ENCODE peak calls at places on chromosomes 13 and 19, in eight cellular contexts. I, G, L, W, J, H, S and X are unnamed samples. For H3K27me3, the result is how much of the 10 kb centered on the place peaks cover.

GRCh38 chr19:13963603-13964105 is 11.3 kb downstream of the DCAF15 start:
- DNase-seq in I (no peak), G (no peak), L (no peak), W (no peak), J (no peak), H (no peak), S (no peak), X (no peak)

GRCh38 chr13:22061371-22061805 is 390.5 kb downstream of the FGF9 start:
- DNase-seq in I (no peak), G (no peak), L (no peak), W (no peak), J (no peak), H (peak), S (no peak), X (peak)

GRCh38 chr19:20664917-20665781 is 3.8 kb upstream of the ZNF626 start:
- DNase-seq in I (no peak), G (no peak), L (peak), W (peak), J (peak), H (no peak), S (no peak), X (peak)

GRCh38 chr19:6802336-6803035 is 30.0 kb downstream of the VAV1 start:
- DNase-seq in I (peak), G (peak), L (peak), W (peak), J (peak), H (no peak), S (no peak), X (peak)

GRCh38 chr13:43009506-43009905 is 13.9 kb upstream of the DNAJC15 start:
- DNase-seq in I (no peak), G (no peak), L (no peak), W (no peak), J (no peak), H (no peak), S (no peak), X (no peak)

GRCh38 chr13:104057851-104058250 is 991.6 kb upstream of the SLC10A2 start:
- DNase-seq in I (no peak), G (no peak), L (no peak), W (no peak), J (no peak), H (no peak), S (no peak), X (no peak)

GRCh38 chr13:99419591-99420243 is 81.6 kb upstream of the TM9SF2 start:
- DNase-seq in I (peak), G (peak), L (no peak), W (no peak), J (no peak), H (no peak), S (no peak), X (no peak)

GRCh38 chr19:12425501-12426274 is 15.1 kb downstream of the ZNF443 start:
- DNase-seq in I (no peak), G (no peak), L (no peak), W (no peak), J (no peak), H (no peak), S (no peak), X (no peak)

GRCh38 chr19:47228168-47228936 is 2.6 kb downstream of the BBC3 start:
- DNase-seq in I (peak), G (no peak), L (peak), W (peak), J (peak), H (peak), S (peak), X (peak)

GRCh38 chr19:42274065-42274682 is 5.1 kb downstream of the CIC start:
- DNase-seq in I (no peak), G (no peak), L (peak), W (no peak), J (no peak), H (no peak), S (no peak), X (no peak)

GRCh38 chr19:10544242-10544752 is 593 bp downstream of the ATG4D start:
- DNase-seq in I (peak), G (no peak), L (no peak), W (peak), J (peak), H (peak), S (peak), X (peak)

GRCh38 chr19:50330365-50331078 is 1.3 kb upstream of the KCNC3 start:
- DNase-seq in I (peak), G (no peak), L (peak), W (peak), J (peak), H (peak), S (peak), X (peak)

GRCh38 chr19:36771275-36772231 is 1.1 kb downstream of the ZNF850 start:
- DNase-seq in I (peak), G (no peak), L (peak), W (peak), J (peak), H (peak), S (peak), X (peak)

GRCh38 chr13:25980255-25980654 is 71.6 kb downstream of the SHISA2 start:
- DNase-seq in I (no peak), G (no peak), L (no peak), W (no peak), J (no peak), H (peak), S (peak), X (peak)

GRCh38 chr13:73059460-73060250 is 850 bp downstream of the KLF5 start:
- DNase-seq in I (peak), G (no peak), L (peak), W (peak), J (peak), H (peak), S (peak), X (peak)

GRCh38 chr19:9407827-9408226 is 27.5 kb downstream of the ZNF266 start:
- DNase-seq in I (no peak), G (no peak), L (no peak), W (no peak), J (no peak), H (no peak), S (no peak), X (no peak)

GRCh38 chr19:7351861-7352260 is 3.1 kb downstream of the ARHGEF18 start:
- DNase-seq in I (no peak), G (no peak), L (no peak), W (no peak), J (no peak), H (no peak), S (no peak), X (no peak)

GRCh38 chr13:23922005-23922932 is 25.0 kb upstream of the C1QTNF9B start:
- DNase-seq in I (no peak), G (no peak), L (no peak), W (no peak), J (no peak), H (no peak), S (no peak), X (no peak)

GRCh38 chr13:35347679-35348205 is 128.7 kb downstream of the MAB21L1 start:
- DNase-seq in I (no peak), G (no peak), L (no peak), W (no peak), J (no peak), H (no peak), S (peak), X (no peak)

GRCh38 chr13:51906581-51906980 is 44.8 kb downstream of the CCDC70 start:
- DNase-seq in I (peak), G (peak), L (no peak), W (peak), J (peak), H (no peak), S (peak), X (no peak)

GRCh38 chr19:35425682-35426081 is 22.4 kb upstream of the FFAR2 start:
- DNase-seq in I (no peak), G (no peak), L (no peak), W (no peak), J (no peak), H (no peak), S (no peak), X (no peak)

GRCh38 chr13:99398916-99399622 is 91.9 kb upstream of the GPR183 start:
- DNase-seq in I (no peak), G (no peak), L (no peak), W (no peak), J (no peak), H (no peak), S (no peak), X (no peak)

GRCh38 chr13:114230575-114230974 is 4.1 kb upstream of the CDC16 start:
- DNase-seq in I (no peak), G (no peak), L (no peak), W (no peak), J (no peak), H (no peak), S (no peak), X (peak)

GRCh38 chr13:46143239-46143701 is 38.4 kb upstream of the CPB2 start:
- DNase-seq in I (peak), G (no peak), L (no peak), W (no peak), J (no peak), H (peak), S (no peak), X (no peak)

GRCh38 chr13:94233401-94233800 is 246.1 kb downstream of the DCT start:
- DNase-seq in I (no peak), G (no peak), L (no peak), W (no peak), J (peak), H (no peak), S (peak), X (no peak)

GRCh38 chr19:39765091-39766076 is 13.3 kb upstream of the LEUTX start:
- DNase-seq in I (no peak), G (no peak), L (no peak), W (peak), J (no peak), H (peak), S (peak), X (peak)

GRCh38 chr13:63578796-63579195 is 2163.1 kb upstream of the PCDH20 start:
- DNase-seq in I (no peak), G (no peak), L (no peak), W (no peak), J (no peak), H (no peak), S (no peak), X (no peak)

GRCh38 chr13:113558461-113558860 is 26.1 kb upstream of the TFDP1 start:
- DNase-seq in I (no peak), G (peak), L (no peak), W (no peak), J (no peak), H (no peak), S (no peak), X (no peak)

GRCh38 chr19:43767316-43767715 is 12.6 kb upstream of the SMG9 start:
- DNase-seq in I (no peak), G (no peak), L (no peak), W (no peak), J (no peak), H (no peak), S (no peak), X (no peak)

GRCh38 chr19:43766755-43767043 is 11.9 kb upstream of the SMG9 start:
- DNase-seq in I (no peak), G (no peak), L (no peak), W (no peak), J (no peak), H (no peak), S (no peak), X (no peak)

GRCh38 chr19:43768273-43769050 is 12.3 kb downstream of the KCNN4 start:
- DNase-seq in I (no peak), G (no peak), L (no peak), W (no peak), J (peak), H (peak), S (no peak), X (no peak)

GRCh38 chr19:43769256-43769655 is 11.5 kb downstream of the KCNN4 start:
- DNase-seq in I (no peak), G (no peak), L (no peak), W (no peak), J (no peak), H (no peak), S (no peak), X (no peak)

DNA sequence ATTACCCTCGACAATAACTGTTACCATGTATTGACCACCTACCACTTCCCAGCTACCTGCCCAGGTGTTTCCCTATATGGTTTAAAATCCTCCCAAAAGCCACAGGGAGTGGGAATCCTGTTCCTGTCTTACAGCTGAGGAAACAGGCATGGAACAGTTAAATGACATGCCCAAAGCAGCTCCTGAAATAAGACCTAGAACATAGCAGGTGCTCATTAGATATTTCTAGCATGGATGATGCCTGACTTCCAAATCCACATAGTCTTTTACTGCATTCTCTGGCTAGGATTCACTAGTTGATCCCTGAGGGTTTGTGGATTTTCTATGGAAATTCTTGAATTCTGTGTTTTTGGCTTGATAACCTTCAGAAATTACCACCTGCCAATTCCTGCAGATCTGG is 13.0 kb downstream of the KCNN4 start:
- DNase-seq in I (no peak), G (no peak), L (no peak), W (no peak), J (no peak), H (no peak), S (no peak), X (no peak)
- H3K27me3 ChIP-seq in I (under half), G (under half), L (under half), W (under half), J (under half), H (under half), S (under half), X (under half)

GRCh38 chr19:30445385-30445784 is 73.2 kb downstream of the ZNF536 start:
- DNase-seq in I (no peak), G (no peak), L (peak), W (no peak), J (no peak), H (no peak), S (no peak), X (peak)

GRCh38 chr19:30444253-30444671 is 72.1 kb downstream of the ZNF536 start:
- DNase-seq in I (no peak), G (no peak), L (peak), W (no peak), J (no peak), H (no peak), S (no peak), X (peak)

GRCh38 chr19:30444686-30445232 is 72.6 kb downstream of the ZNF536 start:
- DNase-seq in I (no peak), G (no peak), L (peak), W (no peak), J (no peak), H (no peak), S (no peak), X (peak)

GRCh38 chr19:30442715-30443114 is 70.5 kb downstream of the ZNF536 start:
- DNase-seq in I (no peak), G (no peak), L (no peak), W (no peak), J (no peak), H (no peak), S (no peak), X (no peak)

GRCh38 chr19:30443531-30444252 is 71.5 kb downstream of the ZNF536 start:
- DNase-seq in I (no peak), G (no peak), L (peak), W (no peak), J (no peak), H (no peak), S (no peak), X (peak)
- H3K27me3 ChIP-seq in I (under half), G (under half), L (under half), W (under half), J (half or more), H (under half), S (under half), X (under half)

DNA sequence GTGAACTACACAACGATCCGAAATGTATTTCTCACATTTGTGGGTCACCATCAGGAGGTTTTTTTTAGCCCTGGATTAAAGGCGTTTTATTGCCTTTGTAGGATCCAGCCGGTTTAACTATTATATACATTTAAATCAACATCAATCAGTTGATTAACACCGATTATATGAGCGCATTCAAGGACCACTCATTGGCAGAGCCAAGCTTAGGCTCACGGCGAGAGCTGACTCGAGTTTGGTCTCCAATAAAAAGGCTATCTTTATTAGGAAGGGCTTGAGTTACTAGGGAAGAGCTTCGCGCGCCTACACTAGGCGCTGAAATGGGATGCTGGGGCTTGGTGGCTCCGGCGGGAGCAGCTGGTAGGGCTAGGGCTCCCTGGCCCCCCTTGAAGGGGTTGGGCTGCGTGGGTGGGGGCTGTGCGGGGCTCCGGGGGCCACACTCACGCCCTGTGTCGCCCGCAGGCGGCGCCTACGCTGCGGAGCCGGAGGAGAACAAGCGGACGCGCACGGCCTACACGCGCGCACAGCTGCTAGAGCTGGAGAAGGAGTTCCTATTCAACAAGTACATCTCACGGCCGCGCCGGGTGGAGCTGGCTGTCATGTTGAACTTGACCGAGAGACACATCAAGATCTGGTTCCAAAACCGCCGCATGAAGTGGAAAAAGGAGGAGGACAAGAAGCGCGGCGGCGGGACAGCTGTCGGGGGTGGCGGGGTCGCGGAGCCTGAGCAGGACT is 4.2 kb downstream of the PDX1 start:
- DNase-seq in I (no peak), G (no peak), L (no peak), W (peak), J (no peak), H (no peak), S (no peak), X (peak)
- H3K27me3 ChIP-seq in I (half or more), G (half or more), L (half or more), W (under half), J (half or more), H (under half), S (half or more), X (half or more)

GRCh38 chr19:3291644-3292043 is 67.2 kb downstream of the CELF5 start:
- DNase-seq in I (no peak), G (no peak), L (no peak), W (no peak), J (no peak), H (no peak), S (no peak), X (no peak)
- H3K27me3 ChIP-seq in I (under half), G (half or more), L (half or more), W (under half), J (half or more), H (under half), S (under half), X (under half)

GRCh38 chr13:111610879-111611278 is 290.4 kb downstream of the TEX29 start:
- DNase-seq in I (peak), G (no peak), L (no peak), W (no peak), J (no peak), H (no peak), S (no peak), X (no peak)
- H3K27me3 ChIP-seq in I (under half), G (under half), L (under half), W (under half), J (half or more), H (under half), S (under half), X (under half)

GRCh38 chr13:111143875-111144540 is 28.9 kb downstream of the ARHGEF7 start:
- DNase-seq in I (no peak), G (no peak), L (no peak), W (no peak), J (no peak), H (no peak), S (no peak), X (no peak)
- H3K27me3 ChIP-seq in I (under half), G (under half), L (under half), W (under half), J (under half), H (under half), S (half or more), X (under half)

DNA sequence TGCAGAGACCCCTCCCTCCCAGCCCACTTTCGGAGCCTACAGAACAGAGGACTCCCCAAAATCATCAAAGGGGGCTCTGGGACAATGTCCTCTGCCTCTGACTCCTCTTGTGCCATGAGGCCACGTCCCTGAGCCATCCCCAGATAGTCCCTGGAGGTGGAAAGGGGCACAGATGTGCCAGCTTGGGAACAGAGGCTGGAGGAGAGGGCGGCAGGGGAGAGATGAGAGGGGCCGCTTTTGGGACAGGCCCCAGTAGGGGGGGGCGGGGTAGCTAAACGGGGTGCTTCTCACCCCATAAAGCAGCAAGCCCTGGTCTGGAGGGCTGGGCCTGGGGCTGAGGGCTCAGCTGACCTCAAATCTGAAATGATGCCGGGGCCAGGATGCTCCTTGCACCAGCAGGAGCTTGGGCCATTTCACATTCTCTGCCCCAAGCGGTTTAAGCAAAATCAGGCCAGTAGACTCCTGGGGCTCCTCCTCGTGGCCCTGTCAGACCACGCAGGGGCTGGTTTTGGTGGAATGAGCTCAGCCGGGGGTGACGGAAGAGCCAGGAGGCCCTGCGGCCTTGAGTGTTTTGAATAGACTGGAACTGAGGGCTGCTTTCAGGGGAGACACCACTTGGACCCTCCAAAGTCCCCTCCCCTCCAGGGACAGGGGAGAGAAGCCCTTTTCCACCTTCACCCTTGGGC is 27.1 kb downstream of the ONECUT3 start:
- DNase-seq in I (no peak), G (no peak), L (no peak), W (no peak), J (no peak), H (no peak), S (no peak), X (no peak)
- H3K27me3 ChIP-seq in I (under half), G (half or more), L (half or more), W (under half), J (half or more), H (under half), S (half or more), X (half or more)

GRCh38 chr13:36817996-36818395 is 1.0 kb upstream of the RFXAP start:
- DNase-seq in I (no peak), G (no peak), L (no peak), W (no peak), J (no peak), H (no peak), S (no peak), X (no peak)
- H3K27me3 ChIP-seq in I (under half), G (under half), L (under half), W (under half), J (under half), H (under half), S (under half), X (under half)